ENCODE peak calls at places on chromosome 18, in four cellular contexts. V, O, H and Y are unnamed samples.

GRCh38 chr18:80147418-80148315 is 38.6 kb downstream of the ADNP2 start:
- DNase-seq in H (peak; percentile 28), V (peak; percentile 76), O (peak; percentile 83), Y (peak; percentile 91)

GRCh38 chr18:61336766-61337165 is 3.5 kb downstream of the CDH20 start:
- DNase-seq in H (no peak), V (no peak), O (no peak), Y (no peak)

GRCh38 chr18:8373486-8373885 is 235.8 kb upstream of the RAB12 start:
- DNase-seq in O (no peak), H (no peak), V (no peak), Y (no peak)

GRCh38 chr18:3333721-3334386 is 71.9 kb downstream of the MYL12B start:
- DNase-seq in H (no peak), O (no peak), V (no peak), Y (no peak)

GRCh38 chr18:39647627-39648502 is 2082.3 kb upstream of the CELF4 start:
- DNase-seq in V (peak; percentile 95), H (no peak), O (no peak), Y (no peak)

GRCh38 chr18:58819051-58819450 is 45.6 kb upstream of the ZNF532 start:
- DNase-seq in H (no peak), V (no peak), O (no peak), Y (no peak)

GRCh38 chr18:13159579-13159978 is 59.0 kb upstream of the LDLRAD4 start:
- DNase-seq in O (no peak), V (peak; percentile 76), H (peak; percentile 57), Y (no peak)

GRCh38 chr18:13456736-13457271 is 238.2 kb downstream of the LDLRAD4 start:
- DNase-seq in V (no peak), H (no peak), O (no peak), Y (no peak)

GRCh38 chr18:59988098-59988706 is 88.4 kb downstream of the PMAIP1 start:
- DNase-seq in V (peak; percentile 81), H (peak; percentile 24), O (peak; percentile 50), Y (no peak)

GRCh38 chr18:40810371-40810770 is 1144.7 kb upstream of the PIK3C3 start:
- DNase-seq in V (peak; percentile 64), O (no peak), H (no peak), Y (no peak)

GRCh38 chr18:51867767-51868166 is 472.2 kb upstream of the DCC start:
- DNase-seq in H (no peak), O (no peak), V (peak; percentile 17), Y (no peak)

GRCh38 chr18:61333746-61334490 is 688 bp downstream of the CDH20 start:
- DNase-seq in H (no peak), V (peak; percentile 4), O (no peak), Y (peak; percentile 66)

GRCh38 chr18:74715306-74715705 is 117.6 kb downstream of the ZNF407 start:
- DNase-seq in H (no peak), O (no peak), V (no peak), Y (no peak)

GRCh38 chr18:79819064-79819725 is 21.5 kb downstream of the KCNG2 start:
- DNase-seq in H (no peak), O (peak; percentile 5), V (no peak), Y (peak; percentile 83)

GRCh38 chr18:55786651-55787272 is 198.8 kb upstream of the TCF4 start:
- DNase-seq in V (no peak), H (no peak), O (no peak), Y (no peak)

GRCh38 chr18:58924473-58924872 is 59.8 kb downstream of the ZNF532 start:
- DNase-seq in O (no peak), H (no peak), V (no peak), Y (no peak)

GRCh38 chr18:64037812-64038414 is 68.0 kb downstream of the SERPINB8 start:
- DNase-seq in V (peak; percentile 31), O (no peak), H (no peak), Y (no peak)

GRCh38 chr18:21433436-21433835 is 167.1 kb downstream of the ESCO1 start:
- DNase-seq in O (no peak), H (no peak), V (no peak), Y (no peak)

GRCh38 chr18:525066-525797 is 24.7 kb upstream of the COLEC12 start:
- DNase-seq in V (peak; percentile 55), H (no peak), O (no peak), Y (no peak)

GRCh38 chr18:33906046-33906445 is 318.7 kb downstream of the NOL4 start:
- DNase-seq in O (no peak), H (no peak), V (no peak), Y (no peak)

GRCh38 chr18:28178720-28179119 is 1.8 kb upstream of the CDH2 start:
- DNase-seq in V (no peak), H (no peak), O (no peak), Y (no peak)

GRCh38 chr18:79855147-79855910 is 57.6 kb downstream of the KCNG2 start:
- DNase-seq in O (no peak), H (no peak), V (no peak), Y (peak; percentile 75)

GRCh38 chr18:74980669-74981068 is 228.3 kb downstream of the PTGR3 start:
- DNase-seq in O (no peak), V (no peak), H (no peak), Y (no peak)

GRCh38 chr18:13625355-13625754 is 101.0 kb downstream of the FAM210A start:
- DNase-seq in H (no peak), O (no peak), V (no peak), Y (no peak)

GRCh38 chr18:13237073-13237472 is 18.5 kb downstream of the LDLRAD4 start:
- DNase-seq in V (no peak), H (no peak), O (no peak), Y (no peak)

GRCh38 chr18:56245856-56246575 is 392.4 kb downstream of the TXNL1 start:
- DNase-seq in H (no peak), V (peak; percentile 52), O (no peak), Y (no peak)

GRCh38 chr18:9684901-9685738 is 23.0 kb upstream of the RAB31 start:
- DNase-seq in V (peak; percentile 77), O (no peak), H (no peak), Y (no peak)

GRCh38 chr18:27921904-27922541 is 254.9 kb downstream of the CDH2 start:
- DNase-seq in H (no peak), V (peak; percentile 24), O (no peak), Y (no peak)

GRCh38 chr18:79914614-79915160 is 36.8 kb downstream of the SLC66A2 start:
- DNase-seq in V (no peak), O (peak; percentile 16), H (no peak), Y (peak; percentile 70)

GRCh38 chr18:36745219-36745975 is 83.4 kb downstream of the TPGS2 start:
- DNase-seq in H (no peak), O (no peak), V (no peak), Y (no peak)

GRCh38 chr18:32576296-32576916 is 105.7 kb upstream of the GAREM1 start:
- DNase-seq in H (no peak), O (no peak), V (peak; percentile 20), Y (no peak)

GRCh38 chr18:37398248-37398920 is 167.2 kb downstream of the CELF4 start:
- DNase-seq in H (no peak), V (no peak), O (no peak), Y (peak; percentile 61)

GRCh38 chr18:64244571-64244970 is 95.7 kb upstream of the LINC00305 start:
- DNase-seq in H (no peak), O (no peak), V (no peak), Y (no peak)

GRCh38 chr18:36622610-36623009 is 206.2 kb downstream of the TPGS2 start:
- DNase-seq in H (no peak), V (no peak), O (no peak), Y (no peak)

GRCh38 chr18:75408554-75409506 is 18.7 kb downstream of the SMIM21 start:
- DNase-seq in H (peak; percentile 6), V (peak; percentile 97), O (no peak), Y (no peak)

GRCh38 chr18:7111134-7111533 is 6.5 kb downstream of the LAMA1 start:
- DNase-seq in H (no peak), V (no peak), O (no peak), Y (no peak)

GRCh38 chr18:7116832-7117389 is 686 bp downstream of the LAMA1 start:
- DNase-seq in O (no peak), V (no peak), H (no peak), Y (no peak)

GRCh38 chr18:7117390-7118355 is at the start of gene LAMA1:
- DNase-seq in O (no peak), H (no peak), V (no peak), Y (no peak)

GRCh38 chr18:7116001-7116831 is 1.4 kb downstream of the LAMA1 start:
- DNase-seq in V (peak; percentile 30), H (no peak), O (no peak), Y (no peak)
- H3K27me3 ChIP-seq in V (peaks cover 6% of the 10 kb centered on the region), H (peaks cover 23% of the 10 kb centered on the region), O (peaks cover 82% of the 10 kb centered on the region), Y (peaks cover 55% of the 10 kb centered on the region)

DNA sequence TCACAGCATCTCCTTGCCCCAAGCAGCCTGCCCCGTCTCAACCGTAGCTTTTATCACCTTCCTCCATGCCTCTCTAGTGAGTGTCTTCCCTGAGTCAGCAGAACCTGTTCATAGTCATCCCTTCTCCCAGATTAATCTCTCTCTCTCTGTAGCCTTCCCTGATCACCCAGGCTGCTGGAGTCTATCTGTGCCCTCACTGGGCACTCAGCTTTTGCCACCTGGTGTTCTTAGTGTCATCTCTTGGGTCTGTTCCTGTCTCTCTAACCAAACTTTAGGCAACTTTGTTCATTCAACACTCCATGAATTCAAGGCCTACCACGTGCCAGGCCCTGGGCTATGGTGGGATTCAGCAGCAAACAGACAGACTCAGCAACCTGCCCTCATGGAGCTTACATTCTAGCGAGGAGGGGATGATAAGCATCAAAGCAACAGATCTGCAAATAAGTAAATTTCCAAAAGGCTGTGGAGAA is 159.1 kb downstream of the SMAD7 start:
- DNase-seq in H (no peak), V (no peak), O (no peak), Y (peak; percentile 27)
- H3K27ac ChIP-seq in H (no peak overlapping the region), V (no peak overlapping the region), O (no peak overlapping the region), Y (no peak overlapping the region)

DNA sequence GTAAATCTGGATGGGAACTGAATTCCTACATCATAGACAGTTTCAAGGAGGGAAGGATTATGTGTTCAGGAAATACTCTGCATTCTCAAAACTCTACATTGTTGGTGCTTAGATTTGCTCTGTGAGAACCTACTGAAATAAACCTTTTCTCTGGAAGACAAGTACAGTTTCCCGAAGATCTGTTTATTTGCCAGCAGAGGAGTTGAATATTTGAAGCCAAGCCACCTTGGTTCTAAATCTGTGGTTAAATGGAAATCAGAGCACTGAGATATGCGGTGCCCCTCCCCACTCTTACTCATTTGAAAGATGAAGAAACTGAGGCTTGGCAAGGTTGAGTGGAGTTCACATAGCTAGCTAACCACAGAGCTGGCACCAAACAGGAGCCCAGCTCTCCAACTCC is 146.3 kb upstream of the CTAGE1 start:
- DNase-seq in O (no peak), V (no peak), H (no peak), Y (no peak)
- H3K27me3 ChIP-seq in O (peaks cover 35% of the 10 kb centered on the region), V (no peaks in the 10 kb centered on the region), H (peaks cover 28% of the 10 kb centered on the region), Y (peaks cover 43% of the 10 kb centered on the region)

GRCh38 chr18:50790956-50791355 is 28.9 kb downstream of the MRO start:
- DNase-seq in H (no peak), V (no peak), O (no peak), Y (no peak)

GRCh38 chr18:50791599-50792438 is 28.0 kb downstream of the MRO start:
- DNase-seq in V (no peak), O (no peak), H (no peak), Y (no peak)

GRCh38 chr18:50786851-50787250 is 33.0 kb downstream of the MRO start:
- DNase-seq in V (no peak), H (no peak), O (no peak), Y (no peak)

GRCh38 chr18:50792885-50793284 is 26.9 kb downstream of the MRO start:
- DNase-seq in O (no peak), V (no peak), H (no peak), Y (no peak)

GRCh38 chr18:50788284-50788683 is 31.5 kb downstream of the MRO start:
- DNase-seq in O (no peak), H (no peak), V (no peak), Y (no peak)
- H3K27ac ChIP-seq in O (no peak overlapping the region), H (no peak overlapping the region), V (no peak overlapping the region), Y (no peak overlapping the region)

GRCh38 chr18:45378308-45378707 is 237.0 kb upstream of the SLC14A2 start:
- DNase-seq in V (no peak), H (no peak), O (no peak), Y (no peak)
- H3K27me3 ChIP-seq in V (no peaks in the 10 kb centered on the region), H (no peaks in the 10 kb centered on the region), O (no peaks in the 10 kb centered on the region), Y (no peaks in the 10 kb centered on the region)